ENCODE peak calls at places on chromosomes 13 and 19, in four cellular contexts. A is K562, U is GM12878, H is HL-60. T is an unnamed sample.

GRCh38 chr19:661427-662196 is 1.4 kb downstream of the RNF126 start:
- DNase-seq in A (no peak), U (no peak), H (no peak), T (peak; percentile 79)

GRCh38 chr13:91576590-91576989 is 178.2 kb downstream of the GPC5 start:
- DNase-seq in A (peak; percentile 60), U (no peak), H (no peak), T (no peak)

GRCh38 chr19:40650749-40651305 is 39.6 kb downstream of the NUMBL start:
- DNase-seq in A (no peak), U (no peak), H (no peak), T (no peak)

GRCh38 chr13:33931397-33931987 is 113.5 kb downstream of the RFC3 start:
- DNase-seq in A (peak; percentile 12), U (peak; percentile 4), H (no peak), T (no peak)

GRCh38 chr13:28442872-28443271 is 52.1 kb downstream of the FLT1 start:
- DNase-seq in A (no peak), U (no peak), H (no peak), T (no peak)

GRCh38 chr13:74761794-74762193 is 627.6 kb upstream of the KLF12 start:
- DNase-seq in A (no peak), U (no peak), H (no peak), T (no peak)

GRCh38 chr13:92122454-92122853 is 724.0 kb downstream of the GPC5 start:
- DNase-seq in A (no peak), U (no peak), H (no peak), T (no peak)

GRCh38 chr19:50465986-50466771 is 10.1 kb upstream of the EMC10 start:
- DNase-seq in A (peak; percentile 78), U (no peak), H (no peak), T (no peak)

GRCh38 chr19:39481676-39482075 is 1.0 kb downstream of the TIMM50 start:
- DNase-seq in A (no peak), U (no peak), H (no peak), T (no peak)

GRCh38 chr13:41622545-41623429 is 165.4 kb downstream of the RGCC start:
- DNase-seq in A (no peak), U (no peak), H (no peak), T (no peak)

GRCh38 chr13:101988140-101988539 is 413.7 kb downstream of the FGF14 start:
- DNase-seq in A (no peak), U (no peak), H (no peak), T (no peak)

GRCh38 chr19:19606021-19606420 is 12.5 kb downstream of the PBX4 start:
- DNase-seq in A (no peak), U (no peak), H (no peak), T (no peak)

GRCh38 chr19:3516675-3517207 is 10.6 kb downstream of the FZR1 start:
- DNase-seq in A (no peak), U (peak; percentile 17), H (no peak), T (no peak)

GRCh38 chr13:72507394-72508199 is 219.8 kb downstream of the MZT1 start:
- DNase-seq in A (no peak), U (no peak), H (no peak), T (no peak)

GRCh38 chr19:13978721-13979191 is 26.4 kb downstream of the DCAF15 start:
- DNase-seq in A (peak; percentile 67), U (no peak), H (no peak), T (no peak)

GRCh38 chr13:99388334-99388923 is 81.2 kb upstream of the GPR183 start:
- DNase-seq in A (no peak), U (no peak), H (no peak), T (no peak)

GRCh38 chr13:88978607-88979006 is 1307.4 kb downstream of the SLITRK5 start:
- DNase-seq in A (no peak), U (no peak), H (no peak), T (no peak)

GRCh38 chr13:112525306-112525945 is 62.5 kb downstream of the TUBGCP3 start:
- DNase-seq in A (no peak), U (no peak), H (no peak), T (no peak)

GRCh38 chr19:11931051-11931450 is 6.1 kb downstream of the ZNF700 start:
- DNase-seq in A (no peak), U (no peak), H (no peak), T (no peak)

GRCh38 chr13:45167611-45168554 is 33.0 kb downstream of the KCTD4 start:
- DNase-seq in A (no peak), U (no peak), H (no peak), T (no peak)

GRCh38 chr13:37741536-37741935 is 128.0 kb downstream of the TRPC4 start:
- DNase-seq in A (no peak), U (no peak), H (no peak), T (no peak)

GRCh38 chr19:14056741-14057356 is 5.0 kb downstream of the PALM3 start:
- DNase-seq in A (peak; percentile 24), U (no peak), H (no peak), T (no peak)

DNA sequence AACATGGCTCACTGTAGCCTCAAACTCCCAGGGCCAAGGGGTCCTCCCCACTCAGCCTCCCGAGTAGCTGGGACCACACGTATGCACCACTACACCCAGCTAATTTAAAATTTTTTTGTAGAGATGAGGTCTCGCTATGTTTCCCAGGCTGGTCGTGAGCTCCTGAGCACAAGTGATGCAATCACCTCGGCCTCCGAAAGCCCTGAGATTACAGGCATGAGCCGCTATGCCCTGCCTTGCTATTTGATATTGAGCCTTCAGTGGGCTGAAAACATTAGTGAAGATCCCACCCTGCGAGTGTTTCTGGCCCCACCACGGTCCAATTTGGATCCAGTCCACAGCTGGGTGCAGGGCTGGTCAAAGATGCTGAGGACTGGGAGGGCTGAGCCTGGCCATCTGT is 65.9 kb downstream of the TRPM4 start:
- DNase-seq in A (no peak), U (no peak), H (no peak), T (no peak)
- TF ChIP-seq SPI1 in A (no peak), U (no peak), H (no peak), T (no peak)

DNA sequence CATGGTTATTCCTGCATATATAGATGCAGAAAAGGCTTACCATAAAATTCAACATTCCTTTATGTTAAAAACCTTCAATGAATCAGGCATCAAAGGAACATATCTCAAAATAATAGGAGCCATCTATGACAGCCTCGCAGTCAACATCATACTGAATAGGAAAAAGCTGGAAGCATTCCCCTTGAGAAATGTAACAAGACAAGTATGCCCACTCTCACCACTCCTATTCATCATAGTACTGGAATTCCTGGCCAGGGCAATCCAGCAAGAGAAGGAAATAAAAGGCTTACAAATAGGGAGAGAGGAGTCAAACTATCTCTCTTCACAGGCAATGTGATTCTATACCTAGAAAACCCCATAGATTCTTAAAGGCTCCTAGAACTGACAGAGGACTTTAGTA is 179.7 kb upstream of the HTR2A start:
- DNase-seq in A (no peak), U (no peak), H (no peak), T (no peak)
- TF ChIP-seq SPI1 in A (no peak), U (no peak), H (no peak), T (no peak)

GRCh38 chr19:35509018-35509652 is 4.3 kb downstream of the DMKN start:
- DNase-seq in A (no peak), U (peak; percentile 40), H (no peak), T (no peak)
- TF ChIP-seq SPI1 in A (no peak), U (no peak), H (no peak), T (no peak)

GRCh38 chr13:57631607-57632275 is at the start of gene PCDH17:
- DNase-seq in A (no peak), U (no peak), H (no peak), T (no peak)
- TF ChIP-seq SPI1 in A (no peak), U (no peak), H (no peak), T (no peak)

GRCh38 chr13:54150851-54151250 is 1122.2 kb downstream of the OLFM4 start:
- DNase-seq in A (no peak), U (no peak), H (no peak), T (no peak)
- TF ChIP-seq SPI1 in A (no peak), U (no peak), H (no peak), T (no peak)

T was measured in GM12891.